ENCODE peak calls at places on chromosomes 5 and 9, in six cellular contexts. One of them, this sample, is unnamed. For H3K9me3 and H3K27me3, the result is how much of the 10 kb centered on the place peaks cover.

GRCh38 chr5:31033295-31033694 is 160.2 kb upstream of the CDH6 start:
- DNase-seq in H1: no peak
- DNase-seq in adipocyte: peak
- DNase-seq in CD4-positive, alpha-beta memory T cell: no peak
- DNase-seq in heart right ventricle: no peak
- DNase-seq in CD8-positive, alpha-beta T cell: no peak
- DNase-seq in this sample: no peak

GRCh38 chr5:72252574-72253155 is 67.4 kb downstream of the MRPS27 start:
- DNase-seq in H1: no peak
- DNase-seq in adipocyte: peak
- DNase-seq in CD4-positive, alpha-beta memory T cell: no peak
- DNase-seq in heart right ventricle: no peak
- DNase-seq in CD8-positive, alpha-beta T cell: no peak
- DNase-seq in this sample: no peak

GRCh38 chr9:113657765-113658564 is 194.4 kb downstream of the RGS3 start:
- DNase-seq in H1: peak
- DNase-seq in adipocyte: peak
- DNase-seq in CD4-positive, alpha-beta memory T cell: peak
- DNase-seq in heart right ventricle: peak
- DNase-seq in CD8-positive, alpha-beta T cell: peak
- DNase-seq in this sample: peak

GRCh38 chr5:125160787-125161502 is 414.5 kb upstream of the ZNF608 start:
- DNase-seq in H1: no peak
- DNase-seq in adipocyte: no peak
- DNase-seq in CD4-positive, alpha-beta memory T cell: no peak
- DNase-seq in heart right ventricle: no peak
- DNase-seq in CD8-positive, alpha-beta T cell: no peak
- DNase-seq in this sample: no peak

GRCh38 chr9:7241694-7242093 is 483.9 kb downstream of the KDM4C start:
- DNase-seq in H1: no peak
- DNase-seq in adipocyte: no peak
- DNase-seq in CD4-positive, alpha-beta memory T cell: no peak
- DNase-seq in heart right ventricle: no peak
- DNase-seq in CD8-positive, alpha-beta T cell: no peak
- DNase-seq in this sample: no peak

GRCh38 chr5:67983251-67983941 is 232.2 kb upstream of the PIK3R1 start:
- DNase-seq in H1: no peak
- DNase-seq in adipocyte: peak
- DNase-seq in CD4-positive, alpha-beta memory T cell: no peak
- DNase-seq in heart right ventricle: no peak
- DNase-seq in CD8-positive, alpha-beta T cell: no peak
- DNase-seq in this sample: no peak

GRCh38 chr5:57176350-57176857 is 2.5 kb downstream of the GPBP1 start:
- DNase-seq in H1: no peak
- DNase-seq in adipocyte: peak
- DNase-seq in CD4-positive, alpha-beta memory T cell: no peak
- DNase-seq in heart right ventricle: no peak
- DNase-seq in CD8-positive, alpha-beta T cell: no peak
- DNase-seq in this sample: no peak

GRCh38 chr9:89477811-89478583 is 19.9 kb downstream of the SEMA4D start:
- DNase-seq in H1: no peak
- DNase-seq in adipocyte: no peak
- DNase-seq in CD4-positive, alpha-beta memory T cell: peak
- DNase-seq in heart right ventricle: peak
- DNase-seq in CD8-positive, alpha-beta T cell: no peak
- DNase-seq in this sample: peak

GRCh38 chr9:2745560-2746380 is 28.5 kb downstream of the KCNV2 start:
- DNase-seq in H1: no peak
- DNase-seq in adipocyte: no peak
- DNase-seq in CD4-positive, alpha-beta memory T cell: no peak
- DNase-seq in heart right ventricle: no peak
- DNase-seq in CD8-positive, alpha-beta T cell: no peak
- DNase-seq in this sample: no peak

GRCh38 chr5:143921525-143922311 is 109.8 kb downstream of the HMHB1 start:
- DNase-seq in H1: no peak
- DNase-seq in adipocyte: peak
- DNase-seq in CD4-positive, alpha-beta memory T cell: no peak
- DNase-seq in heart right ventricle: no peak
- DNase-seq in CD8-positive, alpha-beta T cell: no peak
- DNase-seq in this sample: no peak

GRCh38 chr9:24210641-24211040 is 335.1 kb downstream of the IZUMO3 start:
- DNase-seq in H1: no peak
- DNase-seq in adipocyte: no peak
- DNase-seq in CD4-positive, alpha-beta memory T cell: no peak
- DNase-seq in heart right ventricle: no peak
- DNase-seq in CD8-positive, alpha-beta T cell: no peak
- DNase-seq in this sample: no peak
- H3K9me3 ChIP-seq in H1: under half
- H3K9me3 ChIP-seq in adipocyte: under half
- H3K9me3 ChIP-seq in CD4-positive, alpha-beta memory T cell: under half
- H3K9me3 ChIP-seq in heart right ventricle: under half
- H3K9me3 ChIP-seq in CD8-positive, alpha-beta T cell: under half
- H3K9me3 ChIP-seq in this sample: under half

GRCh38 chr9:130030821-130031481 is 12.0 kb downstream of the FNBP1 start:
- DNase-seq in H1: no peak
- DNase-seq in adipocyte: no peak
- DNase-seq in CD4-positive, alpha-beta memory T cell: peak
- DNase-seq in heart right ventricle: no peak
- DNase-seq in CD8-positive, alpha-beta T cell: no peak
- DNase-seq in this sample: no peak

GRCh38 chr9:130029591-130029990 is 13.4 kb downstream of the FNBP1 start:
- DNase-seq in H1: no peak
- DNase-seq in adipocyte: no peak
- DNase-seq in CD4-positive, alpha-beta memory T cell: no peak
- DNase-seq in heart right ventricle: no peak
- DNase-seq in CD8-positive, alpha-beta T cell: no peak
- DNase-seq in this sample: no peak

GRCh38 chr9:130027533-130028370 is 15.2 kb downstream of the FNBP1 start:
- DNase-seq in H1: no peak
- DNase-seq in adipocyte: no peak
- DNase-seq in CD4-positive, alpha-beta memory T cell: no peak
- DNase-seq in heart right ventricle: no peak
- DNase-seq in CD8-positive, alpha-beta T cell: no peak
- DNase-seq in this sample: no peak

GRCh38 chr9:130028493-130029222 is 14.3 kb downstream of the FNBP1 start:
- DNase-seq in H1: no peak
- DNase-seq in adipocyte: no peak
- DNase-seq in CD4-positive, alpha-beta memory T cell: no peak
- DNase-seq in heart right ventricle: no peak
- DNase-seq in CD8-positive, alpha-beta T cell: no peak
- DNase-seq in this sample: no peak

DNA sequence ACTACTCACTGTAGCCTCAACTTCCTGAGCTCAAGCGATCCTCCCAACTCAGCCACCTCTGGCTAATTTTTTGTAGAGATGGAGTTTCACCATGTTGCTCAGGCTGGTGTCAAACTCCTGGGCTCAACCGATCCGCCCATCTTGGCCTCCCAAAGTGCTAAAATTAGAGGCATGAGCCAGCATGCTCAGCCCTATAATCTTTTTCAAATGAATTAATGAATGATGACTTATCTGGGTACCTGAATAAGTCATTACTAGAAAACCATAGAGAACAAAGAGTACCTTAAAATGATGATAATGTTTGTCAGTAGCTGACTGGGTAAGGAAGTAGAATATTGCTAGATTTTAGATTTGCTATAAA is 13.8 kb downstream of the FNBP1 start:
- DNase-seq in H1: no peak
- DNase-seq in adipocyte: no peak
- DNase-seq in CD4-positive, alpha-beta memory T cell: no peak
- DNase-seq in heart right ventricle: no peak
- DNase-seq in CD8-positive, alpha-beta T cell: no peak
- DNase-seq in this sample: no peak
- H3K4me3 ChIP-seq in H1: no peak
- H3K4me3 ChIP-seq in adipocyte: no peak
- H3K4me3 ChIP-seq in CD4-positive, alpha-beta memory T cell: no peak
- H3K4me3 ChIP-seq in heart right ventricle: no peak
- H3K4me3 ChIP-seq in CD8-positive, alpha-beta T cell: no peak
- H3K4me3 ChIP-seq in this sample: no peak

DNA sequence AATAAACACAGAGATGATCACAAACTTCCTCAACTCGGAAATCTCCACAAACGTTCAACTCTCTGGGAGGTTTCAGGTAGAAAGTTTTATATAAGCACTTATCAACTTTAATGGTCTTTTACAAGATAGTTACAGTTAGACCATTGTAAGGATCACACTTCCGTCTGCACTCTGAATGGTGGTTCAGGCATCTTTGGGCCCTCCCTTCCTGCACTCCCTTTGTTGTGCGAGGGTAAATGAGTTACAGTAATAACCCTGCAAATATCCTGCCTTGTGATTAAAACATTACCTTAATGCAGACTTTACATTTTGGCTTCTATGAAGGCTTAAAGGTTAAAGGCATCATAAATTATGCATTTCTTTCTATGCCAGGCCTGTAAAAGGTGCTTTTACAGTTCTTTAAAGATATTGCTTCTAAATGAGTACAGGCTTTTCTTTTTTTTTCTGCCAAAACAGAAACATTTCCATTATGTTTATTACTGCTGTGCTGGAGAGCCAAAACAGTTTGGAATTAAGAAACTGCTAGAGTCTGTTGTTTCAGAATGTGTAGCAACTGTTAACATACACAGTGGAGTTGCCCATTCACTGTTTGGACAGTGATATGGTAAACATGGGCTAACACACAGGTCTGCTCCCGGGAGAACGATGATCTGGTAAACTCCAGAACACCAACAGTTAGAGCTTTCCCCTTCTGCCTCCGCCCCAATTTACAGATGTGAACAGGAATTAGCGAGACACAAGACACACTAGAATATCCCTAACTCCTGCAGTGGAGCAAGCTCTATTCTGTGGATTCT is 1.1 kb downstream of the PRUNE2 start:
- DNase-seq in H1: no peak
- DNase-seq in adipocyte: no peak
- DNase-seq in CD4-positive, alpha-beta memory T cell: no peak
- DNase-seq in heart right ventricle: no peak
- DNase-seq in CD8-positive, alpha-beta T cell: no peak
- DNase-seq in this sample: no peak
- H3K27me3 ChIP-seq in H1: under half
- H3K27me3 ChIP-seq in adipocyte: under half
- H3K27me3 ChIP-seq in CD4-positive, alpha-beta memory T cell: under half
- H3K27me3 ChIP-seq in heart right ventricle: under half
- H3K27me3 ChIP-seq in CD8-positive, alpha-beta T cell: under half
- H3K27me3 ChIP-seq in this sample: under half

DNA sequence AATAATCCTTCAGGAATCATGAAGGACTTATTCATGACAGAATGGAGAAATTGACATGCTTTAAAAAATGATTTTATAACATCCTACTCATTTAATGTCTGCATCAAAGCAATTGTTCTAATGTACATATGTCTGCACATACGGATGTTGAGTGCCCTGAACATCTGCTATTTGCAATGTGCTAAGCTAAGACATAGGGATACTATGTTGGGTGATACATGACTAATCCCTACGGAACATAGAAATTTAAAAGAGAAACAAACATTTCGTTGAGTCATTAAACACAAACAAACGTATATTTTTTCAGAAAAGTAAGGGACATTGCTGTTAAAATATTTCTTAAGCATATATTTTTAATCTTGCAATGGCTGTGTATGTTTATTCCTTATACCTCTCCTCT is 686.5 kb upstream of the ADAMTS16 start:
- DNase-seq in H1: no peak
- DNase-seq in adipocyte: no peak
- DNase-seq in CD4-positive, alpha-beta memory T cell: no peak
- DNase-seq in heart right ventricle: no peak
- DNase-seq in CD8-positive, alpha-beta T cell: no peak
- DNase-seq in this sample: no peak
- H3K9me3 ChIP-seq in H1: under half
- H3K9me3 ChIP-seq in adipocyte: under half
- H3K9me3 ChIP-seq in CD4-positive, alpha-beta memory T cell: under half
- H3K9me3 ChIP-seq in heart right ventricle: under half
- H3K9me3 ChIP-seq in CD8-positive, alpha-beta T cell: under half
- H3K9me3 ChIP-seq in this sample: under half

GRCh38 chr5:86909461-86909881 is 291.7 kb downstream of the COX7C start:
- DNase-seq in H1: no peak
- DNase-seq in adipocyte: peak
- DNase-seq in CD4-positive, alpha-beta memory T cell: no peak
- DNase-seq in heart right ventricle: no peak
- DNase-seq in CD8-positive, alpha-beta T cell: no peak
- DNase-seq in this sample: no peak
- H3K4me3 ChIP-seq in H1: no peak
- H3K4me3 ChIP-seq in adipocyte: peak
- H3K4me3 ChIP-seq in CD4-positive, alpha-beta memory T cell: no peak
- H3K4me3 ChIP-seq in heart right ventricle: no peak
- H3K4me3 ChIP-seq in CD8-positive, alpha-beta T cell: no peak
- H3K4me3 ChIP-seq in this sample: no peak

GRCh38 chr9:136201609-136202448 is 3.1 kb downstream of the LHX3 start:
- DNase-seq in H1: peak
- DNase-seq in adipocyte: peak
- DNase-seq in CD4-positive, alpha-beta memory T cell: no peak
- DNase-seq in heart right ventricle: no peak
- DNase-seq in CD8-positive, alpha-beta T cell: no peak
- DNase-seq in this sample: no peak

GRCh38 chr9:136204086-136204805 is 682 bp downstream of the LHX3 start:
- DNase-seq in H1: no peak
- DNase-seq in adipocyte: no peak
- DNase-seq in CD4-positive, alpha-beta memory T cell: no peak
- DNase-seq in heart right ventricle: no peak
- DNase-seq in CD8-positive, alpha-beta T cell: no peak
- DNase-seq in this sample: no peak

GRCh38 chr9:136201174-136201573 is 3.8 kb downstream of the LHX3 start:
- DNase-seq in H1: no peak
- DNase-seq in adipocyte: no peak
- DNase-seq in CD4-positive, alpha-beta memory T cell: no peak
- DNase-seq in heart right ventricle: no peak
- DNase-seq in CD8-positive, alpha-beta T cell: no peak
- DNase-seq in this sample: no peak

GRCh38 chr9:136203406-136204085 is 1.4 kb downstream of the LHX3 start:
- DNase-seq in H1: no peak
- DNase-seq in adipocyte: no peak
- DNase-seq in CD4-positive, alpha-beta memory T cell: no peak
- DNase-seq in heart right ventricle: no peak
- DNase-seq in CD8-positive, alpha-beta T cell: no peak
- DNase-seq in this sample: no peak

GRCh38 chr9:136202449-136203405 is 2.2 kb downstream of the LHX3 start:
- DNase-seq in H1: no peak
- DNase-seq in adipocyte: no peak
- DNase-seq in CD4-positive, alpha-beta memory T cell: no peak
- DNase-seq in heart right ventricle: no peak
- DNase-seq in CD8-positive, alpha-beta T cell: no peak
- DNase-seq in this sample: no peak
- H3K27me3 ChIP-seq in H1: half or more
- H3K27me3 ChIP-seq in adipocyte: under half
- H3K27me3 ChIP-seq in CD4-positive, alpha-beta memory T cell: under half
- H3K27me3 ChIP-seq in heart right ventricle: half or more
- H3K27me3 ChIP-seq in CD8-positive, alpha-beta T cell: under half
- H3K27me3 ChIP-seq in this sample: under half